ENCODE peak calls at places on chromosome 15, in four cellular contexts. One of them, this sample, is unnamed.

GRCh38 chr15:63476229-63476632 is 28.2 kb upstream of the USP3 start:
- DNase-seq in HepG2: peak
- DNase-seq in K562: no peak
- DNase-seq in GM12878: no peak
- DNase-seq in this sample: no peak

GRCh38 chr15:59616390-59616789 is 4.8 kb downstream of the GCNT3 start:
- DNase-seq in HepG2: peak
- DNase-seq in K562: no peak
- DNase-seq in GM12878: no peak
- DNase-seq in this sample: no peak

GRCh38 chr15:99752556-99752955 is 19.3 kb upstream of the LYSMD4 start:
- DNase-seq in HepG2: no peak
- DNase-seq in K562: no peak
- DNase-seq in GM12878: no peak
- DNase-seq in this sample: no peak

GRCh38 chr15:51051776-51052175 is 42.9 kb downstream of the TNFAIP8L3 start:
- DNase-seq in HepG2: no peak
- DNase-seq in K562: no peak
- DNase-seq in GM12878: no peak
- DNase-seq in this sample: no peak

GRCh38 chr15:72847806-72848205 is 64.2 kb upstream of the ADPGK start:
- DNase-seq in HepG2: no peak
- DNase-seq in K562: no peak
- DNase-seq in GM12878: no peak
- DNase-seq in this sample: no peak

GRCh38 chr15:33132722-33133345 is 61.7 kb downstream of the FMN1 start:
- DNase-seq in HepG2: peak
- DNase-seq in K562: peak
- DNase-seq in GM12878: no peak
- DNase-seq in this sample: peak

GRCh38 chr15:51162865-51163762 is 68.4 kb upstream of the TNFAIP8L3 start:
- DNase-seq in HepG2: peak
- DNase-seq in K562: peak
- DNase-seq in GM12878: peak
- DNase-seq in this sample: peak

GRCh38 chr15:40307421-40308165 is at the start of gene PLCB2:
- DNase-seq in HepG2: peak
- DNase-seq in K562: peak
- DNase-seq in GM12878: peak
- DNase-seq in this sample: no peak

GRCh38 chr15:28936481-28936881 is 50.7 kb downstream of the APBA2 start:
- DNase-seq in HepG2: no peak
- DNase-seq in K562: no peak
- DNase-seq in GM12878: no peak
- DNase-seq in this sample: no peak

GRCh38 chr15:95405447-95405846 is 925.1 kb upstream of the NR2F2 start:
- DNase-seq in HepG2: no peak
- DNase-seq in K562: no peak
- DNase-seq in GM12878: no peak
- DNase-seq in this sample: no peak

GRCh38 chr15:49962044-49962602 is 156.9 kb downstream of the ATP8B4 start:
- DNase-seq in HepG2: no peak
- DNase-seq in K562: no peak
- DNase-seq in GM12878: no peak
- DNase-seq in this sample: no peak

GRCh38 chr15:63506537-63507035 is 2.2 kb downstream of the USP3 start:
- DNase-seq in HepG2: peak
- DNase-seq in K562: no peak
- DNase-seq in GM12878: no peak
- DNase-seq in this sample: no peak

GRCh38 chr15:77974098-77974414 is 103.5 kb downstream of the TBC1D2B start:
- DNase-seq in HepG2: no peak
- DNase-seq in K562: no peak
- DNase-seq in GM12878: no peak
- DNase-seq in this sample: no peak

GRCh38 chr15:40477703-40478269 is 7.0 kb downstream of the CHST14 start:
- DNase-seq in HepG2: no peak
- DNase-seq in K562: no peak
- DNase-seq in GM12878: no peak
- DNase-seq in this sample: no peak

GRCh38 chr15:90099868-90100854 is 2.1 kb downstream of the IDH2 start:
- DNase-seq in HepG2: peak
- DNase-seq in K562: no peak
- DNase-seq in GM12878: no peak
- DNase-seq in this sample: no peak

GRCh38 chr15:59074607-59075006 is 30.3 kb upstream of the CCNB2 start:
- DNase-seq in HepG2: no peak
- DNase-seq in K562: no peak
- DNase-seq in GM12878: peak
- DNase-seq in this sample: no peak

GRCh38 chr15:70632079-70632850 is 131.1 kb downstream of the UACA start:
- DNase-seq in HepG2: no peak
- DNase-seq in K562: no peak
- DNase-seq in GM12878: no peak
- DNase-seq in this sample: no peak
- TF ChIP-seq FOXK2 in HepG2: no peak
- TF ChIP-seq FOXK2 in K562: no peak
- TF ChIP-seq FOXK2 in GM12878: no peak
- TF ChIP-seq FOXK2 in this sample: no peak

GRCh38 chr15:89075121-89075640 is 13.1 kb upstream of the ABHD2 start:
- DNase-seq in HepG2: no peak
- DNase-seq in K562: no peak
- DNase-seq in GM12878: no peak
- DNase-seq in this sample: no peak
- TF ChIP-seq FOXK2 in HepG2: no peak
- TF ChIP-seq FOXK2 in K562: no peak
- TF ChIP-seq FOXK2 in GM12878: no peak
- TF ChIP-seq FOXK2 in this sample: no peak

GRCh38 chr15:71302861-71303410 is 187.7 kb downstream of the THSD4 start:
- DNase-seq in HepG2: no peak
- DNase-seq in K562: no peak
- DNase-seq in GM12878: no peak
- DNase-seq in this sample: no peak

GRCh38 chr15:71306538-71306937 is 191.3 kb downstream of the THSD4 start:
- DNase-seq in HepG2: no peak
- DNase-seq in K562: no peak
- DNase-seq in GM12878: no peak
- DNase-seq in this sample: no peak

GRCh38 chr15:71303977-71304376 is 188.7 kb downstream of the THSD4 start:
- DNase-seq in HepG2: no peak
- DNase-seq in K562: no peak
- DNase-seq in GM12878: no peak
- DNase-seq in this sample: no peak

GRCh38 chr15:71301958-71302621 is 186.8 kb downstream of the THSD4 start:
- DNase-seq in HepG2: no peak
- DNase-seq in K562: no peak
- DNase-seq in GM12878: no peak
- DNase-seq in this sample: no peak

DNA sequence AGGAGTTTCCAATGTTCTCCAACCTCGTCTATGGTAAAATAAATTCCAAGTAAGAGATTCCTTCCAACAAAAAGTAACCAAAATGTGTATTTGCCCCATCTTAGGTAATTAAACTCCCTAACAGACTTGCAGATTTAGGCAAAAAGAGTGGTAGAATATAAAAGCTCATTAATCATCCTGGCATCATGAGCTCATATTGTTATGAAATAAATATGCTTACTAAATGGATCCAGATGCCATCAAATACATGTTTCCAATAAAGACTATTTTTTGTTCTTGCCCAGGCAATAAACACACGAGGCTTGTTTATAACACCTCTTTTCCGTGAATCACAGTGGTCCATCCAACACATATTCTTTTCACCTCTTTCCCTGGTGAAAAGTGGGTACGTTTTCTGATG is 189.4 kb downstream of the THSD4 start:
- DNase-seq in HepG2: no peak
- DNase-seq in K562: no peak
- DNase-seq in GM12878: no peak
- DNase-seq in this sample: no peak
- TF ChIP-seq FOXK2 in HepG2: no peak
- TF ChIP-seq FOXK2 in K562: no peak
- TF ChIP-seq FOXK2 in GM12878: no peak
- TF ChIP-seq FOXK2 in this sample: no peak

DNA sequence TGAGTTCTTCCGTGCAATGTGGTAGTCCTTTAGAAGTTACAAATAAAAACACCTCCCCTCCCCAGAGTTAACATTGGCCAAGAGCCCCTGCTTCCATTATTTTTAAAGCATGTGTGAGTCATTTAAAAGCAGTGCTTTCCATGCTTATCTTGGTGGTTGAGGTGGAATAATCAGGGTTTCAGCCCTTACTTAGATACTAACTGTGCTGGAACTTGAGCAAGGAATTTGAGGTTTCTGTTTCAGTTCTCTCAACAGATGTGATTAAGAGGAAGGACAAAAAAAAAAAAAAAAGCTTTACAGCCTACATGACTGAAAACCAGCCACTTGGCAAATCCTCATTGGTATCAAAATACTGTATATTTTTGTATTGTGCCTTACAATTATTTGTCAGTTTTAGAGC is 64.5 kb downstream of the CGNL1 start:
- DNase-seq in HepG2: no peak
- DNase-seq in K562: no peak
- DNase-seq in GM12878: no peak
- DNase-seq in this sample: no peak
- TF ChIP-seq FOXK2 in HepG2: no peak
- TF ChIP-seq FOXK2 in K562: no peak
- TF ChIP-seq FOXK2 in GM12878: no peak
- TF ChIP-seq FOXK2 in this sample: no peak

DNA sequence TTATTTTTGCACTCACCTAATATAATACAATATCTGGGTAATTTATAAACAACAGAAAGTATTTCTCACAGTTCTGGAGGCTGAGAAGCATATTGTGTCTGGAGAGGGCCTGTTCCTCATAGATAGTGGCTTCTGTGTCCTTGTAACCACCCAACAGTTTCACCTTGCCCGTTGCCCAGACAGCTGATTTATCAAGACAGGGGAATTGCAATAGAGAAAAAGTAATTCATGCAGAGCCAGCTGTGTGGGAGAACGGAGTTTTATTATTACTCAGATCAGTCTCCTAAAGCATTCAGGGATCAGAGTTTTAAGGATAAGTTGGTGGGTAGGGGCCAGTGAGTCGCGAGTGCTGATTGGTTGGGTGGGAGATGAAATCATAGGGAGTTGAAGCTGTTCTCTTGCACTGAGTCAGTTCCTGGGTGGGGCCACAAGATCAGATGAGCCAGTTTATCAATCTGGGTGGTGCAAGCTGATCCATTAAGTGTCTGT is 34.0 kb upstream of the C15orf39 start:
- DNase-seq in HepG2: no peak
- DNase-seq in K562: no peak
- DNase-seq in GM12878: no peak
- DNase-seq in this sample: no peak
- TF ChIP-seq FOXK2 in HepG2: no peak
- TF ChIP-seq FOXK2 in K562: peak
- TF ChIP-seq FOXK2 in GM12878: no peak
- TF ChIP-seq FOXK2 in this sample: no peak